ENCODE peak calls at places on chromosomes 16 and 17, in eight cellular contexts. F, G, P, Q, I, N, K and Y are unnamed samples.

GRCh38 chr17:64998436-64999190 is 57.9 kb downstream of the GNA13 start:
- DNase-seq in G (no peak), Q (no peak), F (no peak), P (no peak), I (no peak), N (no peak), K (no peak), Y (no peak)

GRCh38 chr17:46915596-46915995 is 7.4 kb upstream of the GOSR2 start:
- DNase-seq in Q (no peak), K (no peak), P (no peak), N (no peak), F (no peak), I (no peak), G (no peak), Y (no peak)

GRCh38 chr17:61232871-61233270 is 166.8 kb upstream of the TBX2 start:
- DNase-seq in P (no peak), Q (no peak), N (no peak), K (no peak), F (peak), G (no peak), I (no peak), Y (no peak)

GRCh38 chr17:17971431-17972125 is 622 bp downstream of the TOM1L2 start:
- DNase-seq in F (peak), K (no peak), N (no peak), P (peak), Q (no peak), I (no peak), G (no peak), Y (no peak)

GRCh38 chr17:61219460-61219859 is 180.2 kb upstream of the TBX2 start:
- DNase-seq in K (no peak), Q (no peak), F (peak), P (no peak), G (no peak), I (no peak), N (peak), Y (no peak)

GRCh38 chr16:3819741-3820724 is 60.5 kb downstream of the CREBBP start:
- DNase-seq in G (peak), N (peak), K (peak), Q (no peak), I (no peak), P (no peak), F (peak), Y (no peak)

GRCh38 chr17:28612936-28613872 is 781 bp downstream of the RSKR start:
- DNase-seq in K (peak), N (peak), G (no peak), Q (peak), P (no peak), F (peak), I (peak), Y (no peak)

GRCh38 chr16:66262253-66263167 is 104.0 kb upstream of the CDH5 start:
- DNase-seq in I (no peak), N (peak), P (no peak), Q (no peak), K (no peak), G (no peak), F (peak), Y (no peak)

GRCh38 chr17:19647697-19648474 is 665 bp upstream of the ALDH3A2 start:
- DNase-seq in K (peak), I (peak), P (peak), G (no peak), Q (peak), N (peak), F (peak), Y (peak)

GRCh38 chr17:29645516-29646051 is 22.9 kb upstream of the CORO6 start:
- DNase-seq in G (no peak), N (peak), Q (no peak), F (peak), I (no peak), K (peak), P (peak), Y (no peak)

GRCh38 chr16:21277927-21278706 is at the start of gene CRYM:
- DNase-seq in K (peak), I (peak), F (peak), Q (peak), P (peak), N (peak), G (no peak), Y (peak)

GRCh38 chr17:4858068-4858879 is 25.1 kb downstream of the MINK1 start:
- DNase-seq in N (no peak), F (peak), P (peak), Q (peak), K (no peak), G (no peak), I (peak), Y (no peak)

GRCh38 chr16:89550421-89550988 is 10.0 kb upstream of the RPL13 start:
- DNase-seq in G (no peak), P (no peak), K (no peak), N (no peak), F (no peak), I (no peak), Q (no peak), Y (no peak)

GRCh38 chr17:70276931-70277330 is 107.6 kb downstream of the KCNJ2 start:
- DNase-seq in G (no peak), K (no peak), F (no peak), P (no peak), I (no peak), N (peak), Q (no peak), Y (no peak)

GRCh38 chr16:88913001-88913612 is 46.6 kb upstream of the PABPN1L start:
- DNase-seq in G (no peak), I (no peak), F (no peak), N (no peak), Q (no peak), P (no peak), K (no peak), Y (no peak)

GRCh38 chr17:76585649-76586593 is at the start of gene ST6GALNAC2:
- DNase-seq in P (peak), I (peak), K (no peak), N (peak), Q (peak), F (no peak), G (no peak), Y (no peak)

GRCh38 chr17:36132421-36132831 is 28.8 kb downstream of the CCL4 start:
- DNase-seq in Q (no peak), P (no peak), K (no peak), G (no peak), F (no peak), I (no peak), N (no peak), Y (no peak)

GRCh38 chr17:18980682-18981384 is 23.7 kb downstream of the FAM83G start:
- DNase-seq in N (no peak), I (no peak), F (peak), G (no peak), K (peak), Q (peak), P (no peak), Y (no peak)

GRCh38 chr17:71251936-71252335 is 868.9 kb upstream of the SOX9 start:
- DNase-seq in N (peak), F (no peak), K (no peak), P (no peak), Q (no peak), I (no peak), G (no peak), Y (no peak)

GRCh38 chr17:65170839-65171238 is 33.7 kb downstream of the RGS9 start:
- DNase-seq in F (peak), N (no peak), I (no peak), P (peak), G (no peak), K (peak), Q (peak), Y (no peak)

GRCh38 chr17:48542956-48543853 is 1.7 kb downstream of the HOXB2 start:
- DNase-seq in F (peak), Q (no peak), P (peak), I (peak), G (no peak), N (peak), K (peak), Y (no peak)

GRCh38 chr16:21599994-21600773 is 807 bp downstream of the METTL9 start:
- DNase-seq in F (peak), K (no peak), P (no peak), Q (peak), G (no peak), N (peak), I (peak), Y (no peak)

GRCh38 chr17:12415031-12415430 is 250.7 kb upstream of the MYOCD start:
- DNase-seq in K (peak), F (peak), N (peak), I (peak), P (no peak), G (no peak), Q (no peak), Y (no peak)

GRCh38 chr17:83199500-83200201 is 120.2 kb downstream of the METRNL start:
- DNase-seq in Q (no peak), F (no peak), K (peak), N (no peak), P (peak), G (no peak), I (no peak), Y (no peak)

GRCh38 chr17:32913593-32913992 is 14.4 kb upstream of the TMEM98 start:
- DNase-seq in F (no peak), K (no peak), Q (no peak), G (no peak), N (no peak), I (no peak), P (no peak), Y (peak)

GRCh38 chr16:85169333-85170065 is 57.2 kb upstream of the CIBAR2 start:
- DNase-seq in I (no peak), G (no peak), K (no peak), P (no peak), N (peak), F (peak), Q (no peak), Y (no peak)

GRCh38 chr16:1548727-1549126 is 15.3 kb downstream of the TMEM204 start:
- DNase-seq in K (no peak), P (no peak), Q (no peak), G (no peak), F (no peak), N (no peak), I (no peak), Y (no peak)

GRCh38 chr17:9009737-9010136 is 11.6 kb upstream of the NTN1 start:
- DNase-seq in P (no peak), N (no peak), K (no peak), I (no peak), G (no peak), Q (no peak), F (no peak), Y (no peak)

GRCh38 chr17:13581925-13582324 is 19.8 kb downstream of the HS3ST3A1 start:
- DNase-seq in F (peak), G (no peak), I (no peak), K (no peak), P (no peak), Q (no peak), N (peak), Y (no peak)

GRCh38 chr17:10156579-10157488 is 41.6 kb downstream of the GAS7 start:
- DNase-seq in I (no peak), F (no peak), K (no peak), Q (no peak), N (no peak), P (peak), G (no peak), Y (no peak)

GRCh38 chr16:11562941-11563340 is 23.8 kb downstream of the LITAF start:
- DNase-seq in N (no peak), Q (no peak), K (no peak), P (no peak), F (no peak), I (no peak), G (no peak), Y (no peak)

GRCh38 chr16:46620265-46621005 is 744 bp downstream of the SHCBP1 start:
- DNase-seq in Q (no peak), G (no peak), K (peak), F (no peak), P (no peak), I (no peak), N (no peak), Y (no peak)

GRCh38 chr17:44212507-44213402 is 6.7 kb downstream of the UBTF start:
- DNase-seq in G (no peak), Q (no peak), I (no peak), K (no peak), N (no peak), F (no peak), P (peak), Y (no peak)

GRCh38 chr16:72876981-72877373 is 171.0 kb downstream of the ZFHX3 start:
- DNase-seq in P (peak), N (no peak), G (no peak), Q (no peak), F (no peak), I (no peak), K (peak), Y (no peak)

GRCh38 chr17:59427425-59427921 is 96.0 kb downstream of the YPEL2 start:
- DNase-seq in G (no peak), F (peak), Q (no peak), N (peak), K (peak), P (peak), I (no peak), Y (no peak)

GRCh38 chr17:80679816-80680215 is 135.2 kb downstream of the RPTOR start:
- DNase-seq in N (no peak), I (no peak), P (no peak), F (no peak), G (no peak), K (no peak), Q (no peak), Y (no peak)

GRCh38 chr17:46851029-46851741 is at the start of gene WNT9B:
- DNase-seq in Q (peak), G (no peak), F (no peak), P (no peak), K (no peak), N (no peak), I (peak), Y (no peak)

GRCh38 chr16:80167657-80168056 is 373.1 kb upstream of the DYNLRB2 start:
- DNase-seq in I (no peak), Q (no peak), P (no peak), N (no peak), F (no peak), G (no peak), K (no peak), Y (no peak)

GRCh38 chr16:31072540-31073072 is 1.4 kb downstream of the ZNF668 start:
- DNase-seq in N (peak), G (no peak), K (peak), F (peak), Q (peak), P (no peak), I (peak), Y (no peak)

GRCh38 chr16:31073823-31074072 is 292 bp downstream of the ZNF668 start:
- DNase-seq in N (no peak), F (no peak), G (no peak), Q (no peak), K (no peak), I (no peak), P (no peak), Y (no peak)

GRCh38 chr16:31074814-31075183 is 577 bp downstream of the ZNF646 start:
- DNase-seq in N (no peak), K (no peak), G (no peak), P (no peak), F (no peak), Q (no peak), I (no peak), Y (no peak)

GRCh38 chr16:31073073-31073822 is 792 bp downstream of the ZNF668 start:
- DNase-seq in I (peak), N (peak), F (peak), Q (peak), P (peak), K (peak), G (no peak), Y (peak)

GRCh38 chr16:31074073-31074813 is at the start of the genes ZNF646 and ZNF668:
- DNase-seq in K (peak), P (peak), G (peak), F (peak), I (peak), N (peak), Q (peak), Y (peak)
- TF ChIP-seq CTCF in K (no peak), P (no peak), G (no peak), F (no peak), I (no peak), N (no peak), Q (no peak), Y (no peak)

GRCh38 chr16:57859331-57859730 is 57.0 kb upstream of the KIFC3 start:
- DNase-seq in G (no peak), Q (peak), K (peak), N (peak), F (peak), P (no peak), I (peak), Y (no peak)
- TF ChIP-seq CTCF in G (peak), Q (peak), K (peak), N (peak), F (peak), P (no peak), I (peak), Y (peak)

DNA sequence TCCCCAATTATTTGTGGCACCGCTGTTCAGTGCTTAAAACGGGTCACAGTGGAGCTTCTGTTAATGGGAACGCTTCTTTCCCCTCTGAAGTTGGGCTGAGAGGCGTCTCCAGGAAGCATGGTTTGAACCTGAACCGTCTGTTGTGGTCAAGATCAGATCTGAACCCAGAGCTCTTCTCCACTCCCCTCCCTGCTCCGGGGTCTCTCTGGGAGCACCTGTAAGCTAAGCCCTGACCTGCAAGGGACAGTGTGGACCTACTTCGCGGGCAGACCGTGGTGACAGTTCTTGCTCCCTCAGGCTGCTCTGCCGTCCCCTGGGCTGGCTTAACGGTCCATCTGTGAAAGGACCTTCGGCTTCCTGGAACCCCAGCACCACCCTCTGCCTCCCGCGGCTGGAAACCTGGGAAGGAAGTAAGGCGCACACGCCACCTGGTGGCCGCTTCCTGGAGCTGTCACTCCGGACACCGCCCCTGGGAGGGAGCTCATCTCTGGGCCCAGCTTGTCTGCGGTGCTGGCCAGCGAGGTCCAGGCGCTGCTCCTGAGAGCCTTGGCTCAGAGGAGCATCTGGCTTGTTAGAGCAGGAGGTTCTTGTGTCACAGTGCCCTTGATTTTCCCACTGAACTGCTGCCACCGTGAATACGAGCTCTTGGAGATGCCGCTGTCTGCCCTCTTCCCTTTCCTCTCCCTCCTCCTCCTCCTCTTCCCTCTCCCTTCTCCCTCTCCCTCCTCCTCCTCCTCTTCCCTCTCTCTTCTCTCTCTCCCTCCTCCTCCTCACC is 518.5 kb upstream of the EEF2KMT start:
- DNase-seq in G (peak), K (no peak), Q (peak), I (peak), P (peak), N (no peak), F (no peak), Y (peak)
- TF ChIP-seq CTCF in G (peak), K (peak), Q (peak), I (peak), P (peak), N (no peak), F (no peak), Y (peak)

GRCh38 chr16:272633-273546 is 2.9 kb downstream of the RGS11 start:
- DNase-seq in N (no peak), G (no peak), Q (peak), P (no peak), F (no peak), I (no peak), K (no peak), Y (no peak)
- TF ChIP-seq CTCF in N (no peak), G (no peak), Q (peak), P (no peak), F (no peak), I (no peak), K (no peak), Y (no peak)

GRCh38 chr16:82031116-82032084 is 3.7 kb upstream of the HSD17B2 start:
- DNase-seq in K (peak), I (peak), F (peak), Q (peak), N (peak), G (peak), P (no peak), Y (no peak)
- TF ChIP-seq CTCF in K (peak), I (peak), F (peak), Q (peak), N (peak), G (peak), P (peak), Y (peak)

GRCh38 chr17:11389583-11389982 is 148.6 kb downstream of the SHISA6 start:
- DNase-seq in Q (no peak), G (no peak), P (no peak), N (no peak), I (no peak), F (no peak), K (no peak), Y (no peak)

GRCh38 chr17:11388061-11388460 is 147.0 kb downstream of the SHISA6 start:
- DNase-seq in I (no peak), F (no peak), P (no peak), G (no peak), K (no peak), N (no peak), Q (no peak), Y (no peak)

DNA sequence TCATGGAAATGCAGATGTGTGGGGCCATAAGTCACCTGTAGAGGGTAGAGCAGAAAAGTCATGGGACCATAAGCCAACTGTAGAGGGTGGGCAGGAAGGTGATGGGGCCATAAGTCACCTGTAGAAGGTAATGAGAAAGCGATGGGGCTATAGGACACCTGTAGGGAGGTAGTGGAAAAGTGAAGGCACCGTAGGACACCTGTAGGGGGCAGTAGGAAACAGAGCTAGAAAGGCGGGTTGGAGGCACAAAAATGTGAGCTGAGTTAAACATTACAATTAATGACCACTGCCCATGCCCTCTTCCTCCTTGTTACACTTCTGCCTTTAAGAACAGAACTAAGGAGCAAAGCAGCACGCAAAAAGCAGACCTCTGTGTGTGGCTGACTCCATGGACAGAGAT is 150.1 kb downstream of the SHISA6 start:
- DNase-seq in N (no peak), G (no peak), P (no peak), I (peak), Q (peak), F (no peak), K (no peak), Y (no peak)
- TF ChIP-seq CTCF in N (no peak), G (no peak), P (no peak), I (no peak), Q (peak), F (no peak), K (no peak), Y (peak)

DNA sequence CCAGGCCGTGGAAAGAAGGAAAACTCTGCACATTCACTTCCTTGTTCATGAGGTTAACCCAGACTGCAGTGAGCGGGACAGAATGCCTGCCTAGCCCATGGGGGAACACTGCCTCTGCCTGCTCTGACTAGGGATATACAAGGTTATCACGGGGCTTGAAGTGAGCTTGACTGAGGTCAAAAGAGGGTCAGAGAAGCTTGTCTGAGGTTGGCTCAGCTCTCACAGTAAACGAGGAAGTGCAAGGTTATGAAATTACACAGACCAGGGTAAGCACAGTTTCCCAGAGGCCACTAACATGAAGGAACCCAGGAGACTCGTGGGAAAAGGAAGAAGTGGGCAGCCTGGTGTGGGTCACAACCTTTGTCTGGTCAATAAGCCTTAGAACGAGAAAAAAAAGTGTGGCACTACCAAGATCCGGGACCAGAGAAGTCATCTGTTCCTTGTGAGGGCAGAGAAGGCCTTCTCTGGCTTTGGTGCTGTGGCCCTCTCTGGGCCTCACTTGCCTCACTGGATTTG is 28.8 kb downstream of the HIC1 start:
- DNase-seq in G (no peak), P (peak), Q (peak), N (no peak), K (no peak), F (no peak), I (no peak), Y (no peak)
- TF ChIP-seq CTCF in G (no peak), P (no peak), Q (no peak), N (no peak), K (no peak), F (no peak), I (no peak), Y (no peak)